ENCODE peak calls at places on chromosomes 4 and X, in four cellular contexts. T is type B pancreatic cell; L is stimulated activated CD8-positive, alpha-beta memory T cell treated with anti-CD3 and anti-CD28 coated beads, Interleukin-15, amount 100 ng/mL, for 24 hours; Z is cardiac fibroblast. V is an unnamed sample.

GRCh38 chr4:14180983-14181601 is 553.6 kb upstream of the BOD1L1 start:
- DNase-seq in T (no peak), Z (peak), L (no peak), V (no peak)

GRCh38 chr4:81215936-81216335 is 914 bp upstream of the PRKG2 start:
- DNase-seq in L (no peak), Z (peak), T (no peak), V (no peak)

GRCh38 chr4:183412836-183413561 is 31.4 kb upstream of the CDKN2AIP start:
- DNase-seq in Z (no peak), T (no peak), L (no peak), V (no peak)

GRCh38 chr4:1830642-1831228 is 25.2 kb downstream of the LETM1 start:
- DNase-seq in L (no peak), Z (no peak), T (no peak), V (no peak)

GRCh38 chrX:45769919-45770582 is 569.4 kb upstream of the DIPK2B start:
- DNase-seq in Z (peak), L (no peak), T (peak), V (peak)

GRCh38 chr4:145170209-145170608 is 10.2 kb downstream of the OTUD4 start:
- DNase-seq in L (no peak), Z (peak), T (no peak), V (no peak)

GRCh38 chr4:149910604-149911367 is 95.1 kb upstream of the IQCM start:
- DNase-seq in T (no peak), Z (no peak), L (no peak), V (no peak)

GRCh38 chr4:188107931-188108843 is 1.2 kb downstream of the TRIML2 start:
- DNase-seq in T (no peak), L (no peak), Z (no peak), V (no peak)

GRCh38 chr4:140296871-140297570 is 76.4 kb upstream of the SCOC start:
- DNase-seq in Z (no peak), T (no peak), L (no peak), V (no peak)

GRCh38 chrX:56233682-56234081 is 1.5 kb downstream of the KLF8 start:
- DNase-seq in Z (peak), T (no peak), L (no peak), V (peak)

GRCh38 chrX:10749113-10749512 is 128.7 kb upstream of the MID1 start:
- DNase-seq in L (no peak), T (no peak), Z (no peak), V (no peak)

GRCh38 chr4:38499101-38499500 is 164.9 kb upstream of the KLF3 start:
- DNase-seq in T (no peak), L (no peak), Z (no peak), V (no peak)

GRCh38 chr4:188934320-188934975 is 795.2 kb downstream of the TRIML1 start:
- DNase-seq in L (no peak), T (no peak), Z (peak), V (no peak)

GRCh38 chr4:174284181-174284886 is 623 bp downstream of the CEP44 start:
- DNase-seq in L (no peak), Z (peak), T (no peak), V (no peak)

GRCh38 chr4:56465599-56466295 is 1.7 kb upstream of the SRP72 start:
- DNase-seq in Z (no peak), L (no peak), T (no peak), V (no peak)

GRCh38 chrX:133969191-133969590 is 16.2 kb downstream of the GPC3 start:
- DNase-seq in L (no peak), T (no peak), Z (no peak), V (no peak)

GRCh38 chr4:54687887-54688841 is 30.4 kb downstream of the KIT start:
- DNase-seq in Z (no peak), T (no peak), L (no peak), V (no peak)

GRCh38 chrX:77014655-77015377 is 432.4 kb upstream of the FGF16 start:
- DNase-seq in Z (no peak), L (no peak), T (no peak), V (no peak)

GRCh38 chr4:40453912-40454311 is 118.8 kb downstream of the CHRNA9 start:
- DNase-seq in Z (no peak), L (no peak), T (no peak), V (no peak)

GRCh38 chr4:16875487-16875886 is 23.0 kb downstream of the LDB2 start:
- DNase-seq in Z (peak), L (no peak), T (no peak), V (no peak)

GRCh38 chr4:15201782-15202181 is 199.5 kb downstream of the CPEB2 start:
- DNase-seq in L (no peak), Z (no peak), T (no peak), V (no peak)

GRCh38 chrX:150649096-150649870 is 43.9 kb upstream of the MTMR1 start:
- DNase-seq in T (no peak), Z (peak), L (no peak), V (peak)

GRCh38 chrX:18668059-18668458 is 3.8 kb downstream of the RS1 start:
- DNase-seq in L (no peak), Z (no peak), T (no peak), V (no peak)

GRCh38 chr4:87679449-87680169 is 29.5 kb downstream of the DMP1 start:
- DNase-seq in L (no peak), Z (peak), T (no peak), V (no peak)

GRCh38 chrX:65723706-65724105 is 56.3 kb downstream of the MSN start:
- DNase-seq in T (no peak), Z (no peak), L (no peak), V (no peak)

GRCh38 chrX:71111141-71111843 is at the start of gene IL2RG:
- DNase-seq in L (no peak), T (no peak), Z (no peak), V (no peak)

GRCh38 chrX:155251391-155251790 is 12.9 kb downstream of the RAB39B start:
- DNase-seq in Z (no peak), L (no peak), T (no peak), V (no peak)

GRCh38 chr4:79445371-79445781 is 37.3 kb upstream of the GK2 start:
- DNase-seq in L (no peak), Z (no peak), T (no peak), V (no peak)

GRCh38 chr4:144711685-144712456 is 65.9 kb downstream of the HHIP start:
- DNase-seq in L (no peak), Z (no peak), T (no peak), V (no peak)

GRCh38 chr4:16122225-16122624 is 38.4 kb upstream of the PROM1 start:
- DNase-seq in L (no peak), T (peak), Z (no peak), V (no peak)

GRCh38 chrX:107775734-107776511 is at the start of gene TSC22D3:
- DNase-seq in Z (peak), T (no peak), L (no peak), V (peak)

V was measured in lower lobe of right lung.